ENCODE peak calls at places on chromosomes 7 and 10, in seven cellular contexts. H is Right ventricle myocardium superior, D is AG09319, S is NCI-H748 treated with DMSO at 0.1 percent for 48 hours, G is fibroblast of lung, V is adrenal gland, L is uterus. P is an unnamed sample.

GRCh38 chr10:95176101-95176500 is 17.9 kb upstream of the ACSM6 start:
- DNase-seq in L (no peak), D (no peak), V (no peak), S (no peak), H (no peak), G (no peak), P (no peak)

GRCh38 chr10:70905071-70906021 is 17.0 kb upstream of the PCBD1 start:
- DNase-seq in G (no peak), D (no peak), H (peak), V (no peak), L (no peak), S (no peak), P (no peak)

GRCh38 chr10:103749779-103750178 is 105.6 kb downstream of the SH3PXD2A start:
- DNase-seq in V (no peak), L (no peak), H (no peak), D (no peak), S (no peak), G (no peak), P (no peak)

GRCh38 chr10:49448924-49449323 is 53.0 kb upstream of the DRGX start:
- DNase-seq in V (no peak), D (no peak), G (peak), S (no peak), L (no peak), H (no peak), P (no peak)

GRCh38 chr7:88431861-88432260 is 125.2 kb upstream of the STEAP4 start:
- DNase-seq in S (no peak), L (no peak), V (no peak), G (no peak), D (no peak), H (no peak), P (no peak)

GRCh38 chr10:98431016-98431415 is 15.7 kb downstream of the HPS1 start:
- DNase-seq in G (no peak), H (peak), S (no peak), D (no peak), L (no peak), V (no peak), P (no peak)

GRCh38 chr10:92845926-92846325 is 2.4 kb upstream of the EXOC6 start:
- DNase-seq in D (no peak), L (no peak), G (no peak), S (no peak), H (no peak), V (no peak), P (peak)

GRCh38 chr10:51397244-51397643 is 302.2 kb downstream of the CSTF2T start:
- DNase-seq in V (no peak), L (no peak), H (no peak), G (no peak), D (no peak), S (no peak), P (no peak)

GRCh38 chr10:89029201-89029600 is 38.6 kb downstream of the FAS start:
- DNase-seq in D (no peak), G (no peak), S (no peak), V (peak), L (no peak), H (no peak), P (no peak)

GRCh38 chr7:135091717-135092116 is 56.2 kb upstream of the TMEM140 start:
- DNase-seq in H (no peak), V (no peak), G (no peak), S (no peak), D (no peak), L (no peak), P (no peak)

GRCh38 chr10:103897241-103897774 is 20.7 kb downstream of the STN1 start:
- DNase-seq in L (no peak), G (no peak), H (no peak), D (no peak), S (no peak), V (peak), P (no peak)

GRCh38 chr10:4541292-4541691 is 284.7 kb upstream of the AKR1E2 start:
- DNase-seq in V (peak), G (peak), D (peak), L (no peak), H (no peak), S (no peak), P (no peak)

GRCh38 chr7:64959072-64959747 is 31.6 kb downstream of the ZNF117 start:
- DNase-seq in D (no peak), G (no peak), S (peak), L (no peak), V (no peak), H (no peak), P (no peak)

GRCh38 chr10:101397140-101397539 is 43.2 kb downstream of the BTRC start:
- DNase-seq in G (peak), H (no peak), D (peak), L (peak), S (peak), V (no peak), P (peak)

GRCh38 chr10:31808258-31809218 is 120.1 kb downstream of the ARHGAP12 start:
- DNase-seq in H (no peak), D (peak), G (peak), L (peak), S (peak), V (peak), P (peak)

GRCh38 chr7:23759556-23760391 is 49.8 kb downstream of the STK31 start:
- DNase-seq in L (no peak), G (peak), D (no peak), H (no peak), V (no peak), S (peak), P (no peak)